ENCODE peak calls at places on chromosomes 13 and 19, in six cellular contexts. D is stomach, C is heart left ventricle, P is gastrocnemius medialis, R is lower leg skin, K is ovary. U is an unnamed sample.

GRCh38 chr19:51564791-51565190 is 6.3 kb upstream of the ZNF175 start:
- DNase-seq in D (no peak), C (no peak), P (no peak), R (no peak), K (no peak), U (no peak)

GRCh38 chr13:108919036-108919907 is 289.9 kb downstream of the MYO16 start:
- DNase-seq in D (no peak), C (no peak), P (no peak), R (no peak), K (no peak), U (no peak)

GRCh38 chr13:84574851-84575250 is 692.6 kb upstream of the SLITRK1 start:
- DNase-seq in D (no peak), C (no peak), P (no peak), R (no peak), K (no peak), U (no peak)

GRCh38 chr19:37251308-37252229 is 33.6 kb downstream of the ZNF383 start:
- DNase-seq in D (peak; percentile 43), C (peak; percentile 90), P (peak; percentile 28), R (peak; percentile 87), K (peak; percentile 39), U (peak; percentile 88)

GRCh38 chr19:17125052-17125727 is 49.6 kb downstream of the MYO9B start:
- DNase-seq in D (no peak), C (no peak), P (no peak), R (no peak), K (no peak), U (no peak)

GRCh38 chr13:99442273-99442895 is 58.9 kb upstream of the TM9SF2 start:
- DNase-seq in D (peak; percentile 52), C (no peak), P (no peak), R (no peak), K (peak; percentile 50), U (no peak)

GRCh38 chr13:25286969-25287961 is at the start of gene MTMR6:
- DNase-seq in D (peak; percentile 92), C (peak; percentile 97), P (peak; percentile 80), R (peak; percentile 99), K (peak; percentile 92), U (peak; percentile 100)

GRCh38 chr13:54682184-54682583 is 1653.6 kb downstream of the OLFM4 start:
- DNase-seq in D (no peak), C (no peak), P (no peak), R (no peak), K (no peak), U (no peak)

GRCh38 chr13:23330356-23330755 is 103.1 kb downstream of the SACS start:
- DNase-seq in D (no peak), C (no peak), P (no peak), R (no peak), K (no peak), U (no peak)

GRCh38 chr13:44423824-44424223 is 50.2 kb downstream of the SERP2 start:
- DNase-seq in D (no peak), C (no peak), P (no peak), R (peak; percentile 39), K (no peak), U (no peak)

GRCh38 chr13:97116754-97117153 is 105.4 kb upstream of the MBNL2 start:
- DNase-seq in D (no peak), C (no peak), P (peak; percentile 40), R (no peak), K (peak; percentile 37), U (no peak)

GRCh38 chr19:28598861-28599260 is 614.1 kb downstream of the UQCRFS1 start:
- DNase-seq in D (no peak), C (no peak), P (no peak), R (no peak), K (no peak), U (no peak)

GRCh38 chr13:74771964-74772363 is 637.8 kb upstream of the KLF12 start:
- DNase-seq in D (no peak), C (no peak), P (no peak), R (no peak), K (no peak), U (no peak)

GRCh38 chr13:104086759-104087158 is 1020.5 kb upstream of the SLC10A2 start:
- DNase-seq in D (no peak), C (no peak), P (no peak), R (no peak), K (no peak), U (no peak)

GRCh38 chr13:27182844-27183497 is 11.4 kb upstream of the USP12 start:
- DNase-seq in D (peak; percentile 43), C (peak; percentile 69), P (peak; percentile 25), R (no peak), K (no peak), U (no peak)

GRCh38 chr19:3480383-3481091 is at the start of gene SMIM24:
- DNase-seq in D (peak; percentile 88), C (no peak), P (no peak), R (no peak), K (no peak), U (no peak)

GRCh38 chr19:35458821-35459391 is 10.8 kb downstream of the FFAR2 start:
- DNase-seq in D (peak; percentile 72), C (no peak), P (no peak), R (no peak), K (no peak), U (peak; percentile 86)

GRCh38 chr13:102812616-102813287 is 13.8 kb downstream of the BIVM start:
- DNase-seq in D (no peak), C (no peak), P (no peak), R (no peak), K (no peak), U (no peak)

DNA sequence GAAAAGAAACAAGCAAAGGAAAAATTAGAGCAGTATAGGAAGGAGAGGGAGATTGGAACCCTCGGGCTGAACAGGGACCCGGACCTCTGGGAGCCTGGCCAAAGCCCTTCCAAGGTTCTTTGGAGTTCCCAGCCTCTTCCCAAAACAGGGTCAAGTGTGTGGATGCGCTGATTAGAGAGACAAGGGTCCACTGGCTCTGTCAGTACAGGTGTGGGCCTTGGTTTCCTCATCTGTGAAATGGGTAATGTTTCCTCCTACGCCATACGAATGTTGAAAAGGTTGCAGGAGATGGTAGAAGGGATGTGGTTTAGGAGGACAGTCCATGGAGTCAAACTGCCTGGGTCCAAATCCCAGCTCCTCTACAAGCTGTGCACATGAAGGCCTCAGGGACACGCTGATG is 2.1 kb upstream of the SYCN start:
- DNase-seq in D (no peak), C (no peak), P (no peak), R (no peak), K (no peak), U (no peak)
- H3K4me3 ChIP-seq in D (no peak overlapping the region), C (no peak overlapping the region), P (no peak overlapping the region), R (no peak overlapping the region), K (no peak overlapping the region), U (no peak overlapping the region)

DNA sequence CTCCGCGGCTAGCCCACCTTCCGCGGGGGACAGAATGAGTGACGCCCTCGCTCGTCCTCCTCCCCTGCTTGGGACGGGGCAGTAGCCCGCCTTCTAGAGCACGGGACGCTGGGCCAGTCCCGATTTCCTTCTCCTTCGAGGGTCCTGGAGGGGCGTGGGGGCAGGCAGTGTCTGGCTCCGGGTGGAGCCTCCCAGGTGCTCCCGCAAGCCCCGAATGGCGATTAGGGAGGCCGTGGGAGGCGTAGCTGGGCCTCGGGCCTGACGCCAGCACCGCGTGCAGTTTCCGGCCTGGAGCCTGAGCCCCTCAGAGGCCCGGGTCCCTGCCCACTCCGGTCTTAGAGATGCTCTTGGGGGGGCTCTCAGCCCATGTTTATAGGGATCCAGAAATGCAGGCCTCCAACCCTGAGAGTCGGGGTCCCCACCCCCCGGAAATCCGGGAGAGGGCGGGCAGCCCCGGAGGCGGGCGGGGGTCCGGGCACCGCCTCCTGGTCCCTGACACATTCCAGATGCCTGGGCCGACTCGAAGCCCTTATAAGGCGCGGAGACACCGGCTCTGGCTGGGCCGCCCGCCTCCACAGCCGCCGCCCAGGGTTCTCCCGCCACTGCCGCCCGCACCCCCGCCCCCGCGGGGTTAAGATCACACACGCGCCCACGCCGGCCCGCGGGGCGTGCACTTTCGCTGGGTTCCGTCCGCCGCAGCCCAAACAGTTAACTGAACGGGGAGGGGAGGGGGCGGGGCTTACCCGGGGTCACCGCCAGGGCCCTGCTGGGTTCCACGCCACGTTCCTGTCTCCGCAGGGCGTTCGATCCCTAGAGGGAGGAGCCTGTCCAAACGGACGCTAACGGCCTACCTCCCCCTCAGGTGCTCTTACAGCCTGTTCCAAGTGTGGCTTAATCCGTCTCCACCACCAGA is 1.5 kb downstream of the MYADM start:
- DNase-seq in D (peak; percentile 90), C (peak; percentile 94), P (peak; percentile 53), R (peak; percentile 97), K (peak; percentile 92), U (peak; percentile 96)
- TF ChIP-seq POLR2A in D (no peak), C (peak; percentile 60), P (peak; percentile 68), R (no peak), K (peak; percentile 64), U (no peak)

GRCh38 chr13:20995245-20995829 is 66.0 kb downstream of the LATS2 start:
- DNase-seq in D (no peak), C (no peak), P (peak; percentile 59), R (peak; percentile 37), K (no peak), U (no peak)
- H3K4me3 ChIP-seq in D (no peak overlapping the region), C (no peak overlapping the region), P (no peak overlapping the region), R (no peak overlapping the region), K (no peak overlapping the region), U (no peak overlapping the region)

GRCh38 chr19:2230807-2231533 is 5.2 kb downstream of the PLEKHJ1 start:
- DNase-seq in D (no peak), C (no peak), P (no peak), R (no peak), K (no peak), U (no peak)
- TF ChIP-seq POLR2A in D (no peak), C (no peak), P (no peak), R (no peak), K (no peak), U (no peak)

GRCh38 chr13:48562296-48563066 is 29.6 kb upstream of the RCBTB2 start:
- DNase-seq in D (no peak), C (no peak), P (no peak), R (no peak), K (no peak), U (no peak)
- H3K4me3 ChIP-seq in D (no peak overlapping the region), C (no peak overlapping the region), P (no peak overlapping the region), R (no peak overlapping the region), K (no peak overlapping the region), U (no peak overlapping the region)

DNA sequence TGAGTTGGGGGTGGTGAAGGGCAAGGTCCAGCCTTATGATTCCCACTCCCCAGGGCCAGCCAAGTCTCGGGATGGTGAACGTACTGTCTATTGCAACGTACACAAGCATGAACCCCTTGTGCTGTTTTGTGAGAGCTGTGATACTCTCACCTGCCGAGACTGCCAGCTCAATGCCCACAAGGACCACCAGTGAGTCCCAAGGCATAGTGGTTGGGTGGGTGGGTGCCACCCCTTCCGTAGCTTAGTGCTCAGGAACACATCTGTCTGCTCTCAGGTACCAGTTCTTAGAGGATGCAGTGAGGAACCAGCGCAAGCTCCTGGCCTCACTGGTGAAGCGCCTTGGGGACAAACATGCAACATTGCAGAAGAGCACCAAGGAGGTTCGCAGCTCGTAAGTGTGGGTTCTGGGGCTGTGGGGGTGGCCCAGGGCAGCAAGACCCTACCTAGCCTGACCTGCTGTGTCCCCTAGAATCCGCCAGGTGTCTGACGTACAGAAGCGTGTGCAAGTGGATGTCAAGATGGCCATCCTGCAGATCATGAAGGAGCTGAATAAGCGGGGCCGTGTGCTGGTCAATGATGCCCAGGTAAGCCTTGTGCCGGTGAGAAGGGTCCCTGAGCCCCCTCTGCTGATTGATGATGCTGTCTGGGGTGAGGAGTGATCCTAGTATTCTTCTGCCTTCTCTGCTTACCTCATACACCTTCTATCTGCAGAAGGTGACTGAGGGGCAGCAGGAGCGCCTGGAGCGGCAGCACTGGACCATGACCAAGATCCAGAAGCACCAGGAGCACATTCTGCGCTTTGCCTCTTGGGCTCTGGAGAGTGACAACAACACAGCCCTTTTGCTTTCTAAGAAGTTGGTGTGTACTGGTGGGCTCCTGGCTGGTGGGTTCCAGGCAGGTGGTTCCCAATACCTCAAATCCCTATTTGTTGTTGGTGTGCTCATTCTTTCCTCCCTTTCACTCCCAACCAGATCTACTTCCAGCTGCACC is 3.8 kb downstream of the TRIM28 start:
- DNase-seq in D (no peak), C (no peak), P (no peak), R (no peak), K (no peak), U (no peak)
- TF ChIP-seq POLR2A in D (no peak), C (no peak), P (no peak), R (no peak), K (no peak), U (no peak)

GRCh38 chr13:32722340-32722739 is 136.1 kb downstream of the PDS5B start:
- DNase-seq in D (no peak), C (no peak), P (no peak), R (no peak), K (no peak), U (no peak)
- H3K4me3 ChIP-seq in D (no peak overlapping the region), C (no peak overlapping the region), P (no peak overlapping the region), R (no peak overlapping the region), K (no peak overlapping the region), U (no peak overlapping the region)

U was measured in spleen.